ENCODE peak calls at places on chromosomes 4 and X, in eight cellular contexts. One of them, this sample, is unnamed.

GRCh38 chr4:5199912-5200311 is 148.6 kb downstream of the STK32B start:
- DNase-seq in esophagus muscularis mucosa: no peak
- DNase-seq in HCT116: no peak
- DNase-seq in HL-60: no peak
- DNase-seq in colonic mucosa: no peak
- DNase-seq in CD8-positive, alpha-beta T cell: no peak
- DNase-seq in upper lobe of right lung: no peak
- DNase-seq in tibial artery: no peak
- DNase-seq in this sample: no peak

GRCh38 chr4:152398060-152398459 is 137.8 kb downstream of the FBXW7 start:
- DNase-seq in esophagus muscularis mucosa: no peak
- DNase-seq in HCT116: no peak
- DNase-seq in HL-60: no peak
- DNase-seq in colonic mucosa: no peak
- DNase-seq in CD8-positive, alpha-beta T cell: no peak
- DNase-seq in upper lobe of right lung: no peak
- DNase-seq in tibial artery: no peak
- DNase-seq in this sample: no peak

GRCh38 chrX:109707322-109707721 is 25.7 kb downstream of the ACSL4 start:
- DNase-seq in esophagus muscularis mucosa: no peak
- DNase-seq in HCT116: no peak
- DNase-seq in HL-60: no peak
- DNase-seq in colonic mucosa: no peak
- DNase-seq in CD8-positive, alpha-beta T cell: no peak
- DNase-seq in upper lobe of right lung: no peak
- DNase-seq in tibial artery: no peak
- DNase-seq in this sample: no peak

GRCh38 chrX:153816821-153817220 is 13.5 kb downstream of the PDZD4 start:
- DNase-seq in esophagus muscularis mucosa: no peak
- DNase-seq in HCT116: no peak
- DNase-seq in HL-60: peak; percentile 24
- DNase-seq in colonic mucosa: no peak
- DNase-seq in CD8-positive, alpha-beta T cell: peak; percentile 30
- DNase-seq in upper lobe of right lung: no peak
- DNase-seq in tibial artery: no peak
- DNase-seq in this sample: no peak

GRCh38 chrX:33726281-33727160 is 405.6 kb downstream of the FAM47A start:
- DNase-seq in esophagus muscularis mucosa: no peak
- DNase-seq in HCT116: no peak
- DNase-seq in HL-60: no peak
- DNase-seq in colonic mucosa: no peak
- DNase-seq in CD8-positive, alpha-beta T cell: no peak
- DNase-seq in upper lobe of right lung: no peak
- DNase-seq in tibial artery: peak; percentile 60
- DNase-seq in this sample: no peak

GRCh38 chr4:71713611-71714203 is 70.2 kb downstream of the GC start:
- DNase-seq in esophagus muscularis mucosa: no peak
- DNase-seq in HCT116: peak; percentile 16
- DNase-seq in HL-60: no peak
- DNase-seq in colonic mucosa: no peak
- DNase-seq in CD8-positive, alpha-beta T cell: no peak
- DNase-seq in upper lobe of right lung: no peak
- DNase-seq in tibial artery: no peak
- DNase-seq in this sample: peak; percentile 59

GRCh38 chr4:138113819-138114415 is 128.2 kb downstream of the SLC7A11 start:
- DNase-seq in esophagus muscularis mucosa: no peak
- DNase-seq in HCT116: no peak
- DNase-seq in HL-60: no peak
- DNase-seq in colonic mucosa: no peak
- DNase-seq in CD8-positive, alpha-beta T cell: no peak
- DNase-seq in upper lobe of right lung: no peak
- DNase-seq in tibial artery: no peak
- DNase-seq in this sample: peak; percentile 16

GRCh38 chrX:64642482-64642881 is 247.2 kb upstream of the MTMR8 start:
- DNase-seq in esophagus muscularis mucosa: no peak
- DNase-seq in HCT116: no peak
- DNase-seq in HL-60: peak; percentile 2
- DNase-seq in colonic mucosa: no peak
- DNase-seq in CD8-positive, alpha-beta T cell: no peak
- DNase-seq in upper lobe of right lung: no peak
- DNase-seq in tibial artery: no peak
- DNase-seq in this sample: no peak

GRCh38 chr4:92406488-92406887 is 102.7 kb downstream of the GRID2 start:
- DNase-seq in esophagus muscularis mucosa: no peak
- DNase-seq in HCT116: no peak
- DNase-seq in HL-60: no peak
- DNase-seq in colonic mucosa: no peak
- DNase-seq in CD8-positive, alpha-beta T cell: no peak
- DNase-seq in upper lobe of right lung: no peak
- DNase-seq in tibial artery: no peak
- DNase-seq in this sample: no peak

GRCh38 chrX:13220916-13221315 is 98.9 kb downstream of the ATXN3L start:
- DNase-seq in esophagus muscularis mucosa: no peak
- DNase-seq in HCT116: no peak
- DNase-seq in HL-60: no peak
- DNase-seq in colonic mucosa: no peak
- DNase-seq in CD8-positive, alpha-beta T cell: no peak
- DNase-seq in upper lobe of right lung: no peak
- DNase-seq in tibial artery: no peak
- DNase-seq in this sample: peak; percentile 48

GRCh38 chr4:17636696-17637351 is 22.4 kb downstream of the MED28 start:
- DNase-seq in esophagus muscularis mucosa: no peak
- DNase-seq in HCT116: peak; percentile 36
- DNase-seq in HL-60: peak; percentile 71
- DNase-seq in colonic mucosa: peak; percentile 75
- DNase-seq in CD8-positive, alpha-beta T cell: peak; percentile 78
- DNase-seq in upper lobe of right lung: peak; percentile 85
- DNase-seq in tibial artery: peak; percentile 74
- DNase-seq in this sample: peak; percentile 37

GRCh38 chr4:120291541-120291940 is 224.9 kb upstream of the MAD2L1 start:
- DNase-seq in esophagus muscularis mucosa: no peak
- DNase-seq in HCT116: no peak
- DNase-seq in HL-60: no peak
- DNase-seq in colonic mucosa: no peak
- DNase-seq in CD8-positive, alpha-beta T cell: no peak
- DNase-seq in upper lobe of right lung: no peak
- DNase-seq in tibial artery: no peak
- DNase-seq in this sample: no peak

GRCh38 chr4:87560802-87561201 is 31.6 kb upstream of the SPARCL1 start:
- DNase-seq in esophagus muscularis mucosa: no peak
- DNase-seq in HCT116: no peak
- DNase-seq in HL-60: no peak
- DNase-seq in colonic mucosa: no peak
- DNase-seq in CD8-positive, alpha-beta T cell: no peak
- DNase-seq in upper lobe of right lung: no peak
- DNase-seq in tibial artery: no peak
- DNase-seq in this sample: no peak

GRCh38 chr4:3374667-3375066 is 67.1 kb upstream of the HGFAC start:
- DNase-seq in esophagus muscularis mucosa: no peak
- DNase-seq in HCT116: no peak
- DNase-seq in HL-60: no peak
- DNase-seq in colonic mucosa: no peak
- DNase-seq in CD8-positive, alpha-beta T cell: no peak
- DNase-seq in upper lobe of right lung: peak; percentile 58
- DNase-seq in tibial artery: no peak
- DNase-seq in this sample: no peak

GRCh38 chr4:36904823-36905222 is 339.7 kb upstream of the NWD2 start:
- DNase-seq in esophagus muscularis mucosa: no peak
- DNase-seq in HCT116: no peak
- DNase-seq in HL-60: no peak
- DNase-seq in colonic mucosa: no peak
- DNase-seq in CD8-positive, alpha-beta T cell: no peak
- DNase-seq in upper lobe of right lung: no peak
- DNase-seq in tibial artery: no peak
- DNase-seq in this sample: no peak

GRCh38 chr4:186660403-186660802 is 63.3 kb downstream of the FAT1 start:
- DNase-seq in esophagus muscularis mucosa: no peak
- DNase-seq in HCT116: no peak
- DNase-seq in HL-60: no peak
- DNase-seq in colonic mucosa: peak; percentile 76
- DNase-seq in CD8-positive, alpha-beta T cell: no peak
- DNase-seq in upper lobe of right lung: no peak
- DNase-seq in tibial artery: no peak
- DNase-seq in this sample: no peak

GRCh38 chr4:949656-950055 is 17.4 kb downstream of the TMEM175 start:
- DNase-seq in esophagus muscularis mucosa: no peak
- DNase-seq in HCT116: no peak
- DNase-seq in HL-60: no peak
- DNase-seq in colonic mucosa: no peak
- DNase-seq in CD8-positive, alpha-beta T cell: no peak
- DNase-seq in upper lobe of right lung: peak; percentile 38
- DNase-seq in tibial artery: peak; percentile 39
- DNase-seq in this sample: no peak

GRCh38 chrX:39755152-39756032 is 342.4 kb downstream of the BCOR start:
- DNase-seq in esophagus muscularis mucosa: peak; percentile 92
- DNase-seq in HCT116: peak; percentile 85
- DNase-seq in HL-60: no peak
- DNase-seq in colonic mucosa: peak; percentile 83
- DNase-seq in CD8-positive, alpha-beta T cell: no peak
- DNase-seq in upper lobe of right lung: peak; percentile 69
- DNase-seq in tibial artery: peak; percentile 94
- DNase-seq in this sample: peak; percentile 76

GRCh38 chrX:151552721-151553120 is 10.8 kb upstream of the PASD1 start:
- DNase-seq in esophagus muscularis mucosa: no peak
- DNase-seq in HCT116: no peak
- DNase-seq in HL-60: no peak
- DNase-seq in colonic mucosa: no peak
- DNase-seq in CD8-positive, alpha-beta T cell: no peak
- DNase-seq in upper lobe of right lung: no peak
- DNase-seq in tibial artery: no peak
- DNase-seq in this sample: no peak

GRCh38 chrX:6941041-6941440 is 206.5 kb upstream of the STS start:
- DNase-seq in esophagus muscularis mucosa: no peak
- DNase-seq in HCT116: no peak
- DNase-seq in HL-60: no peak
- DNase-seq in colonic mucosa: no peak
- DNase-seq in CD8-positive, alpha-beta T cell: no peak
- DNase-seq in upper lobe of right lung: no peak
- DNase-seq in tibial artery: no peak
- DNase-seq in this sample: no peak

GRCh38 chr4:3791910-3792542 is 25.8 kb downstream of the ADRA2C start:
- DNase-seq in esophagus muscularis mucosa: no peak
- DNase-seq in HCT116: no peak
- DNase-seq in HL-60: no peak
- DNase-seq in colonic mucosa: peak; percentile 50
- DNase-seq in CD8-positive, alpha-beta T cell: no peak
- DNase-seq in upper lobe of right lung: no peak
- DNase-seq in tibial artery: no peak
- DNase-seq in this sample: no peak

GRCh38 chr4:98648602-98649001 is 9.8 kb downstream of the TSPAN5 start:
- DNase-seq in esophagus muscularis mucosa: no peak
- DNase-seq in HCT116: no peak
- DNase-seq in HL-60: no peak
- DNase-seq in colonic mucosa: no peak
- DNase-seq in CD8-positive, alpha-beta T cell: no peak
- DNase-seq in upper lobe of right lung: no peak
- DNase-seq in tibial artery: no peak
- DNase-seq in this sample: no peak
- H3K27ac ChIP-seq in esophagus muscularis mucosa: no peak overlapping the region
- H3K27ac ChIP-seq in HCT116: no peak overlapping the region
- H3K27ac ChIP-seq in HL-60: no peak overlapping the region
- H3K27ac ChIP-seq in colonic mucosa: no peak overlapping the region
- H3K27ac ChIP-seq in CD8-positive, alpha-beta T cell: no peak overlapping the region
- H3K27ac ChIP-seq in upper lobe of right lung: no peak overlapping the region
- H3K27ac ChIP-seq in tibial artery: peak overlapping the region; percentile 47
- H3K27ac ChIP-seq in this sample: no peak overlapping the region

GRCh38 chr4:118761387-118762016 is 74.4 kb downstream of the SEC24D start:
- DNase-seq in esophagus muscularis mucosa: no peak
- DNase-seq in HCT116: no peak
- DNase-seq in HL-60: no peak
- DNase-seq in colonic mucosa: no peak
- DNase-seq in CD8-positive, alpha-beta T cell: no peak
- DNase-seq in upper lobe of right lung: no peak
- DNase-seq in tibial artery: no peak
- DNase-seq in this sample: no peak
- H3K4me3 ChIP-seq in esophagus muscularis mucosa: no peak overlapping the region
- H3K4me3 ChIP-seq in HCT116: no peak overlapping the region
- H3K4me3 ChIP-seq in HL-60: no peak overlapping the region
- H3K4me3 ChIP-seq in colonic mucosa: no peak overlapping the region
- H3K4me3 ChIP-seq in CD8-positive, alpha-beta T cell: no peak overlapping the region
- H3K4me3 ChIP-seq in upper lobe of right lung: no peak overlapping the region
- H3K4me3 ChIP-seq in tibial artery: no peak overlapping the region
- H3K4me3 ChIP-seq in this sample: no peak overlapping the region

GRCh38 chr4:116150152-116150551 is 935.2 kb downstream of the TRAM1L1 start:
- DNase-seq in esophagus muscularis mucosa: no peak
- DNase-seq in HCT116: no peak
- DNase-seq in HL-60: no peak
- DNase-seq in colonic mucosa: no peak
- DNase-seq in CD8-positive, alpha-beta T cell: no peak
- DNase-seq in upper lobe of right lung: no peak
- DNase-seq in tibial artery: no peak
- DNase-seq in this sample: no peak
- TF ChIP-seq CTCF in esophagus muscularis mucosa: no peak
- TF ChIP-seq CTCF in HCT116: no peak
- TF ChIP-seq CTCF in HL-60: no peak
- TF ChIP-seq CTCF in colonic mucosa: no peak
- TF ChIP-seq CTCF in CD8-positive, alpha-beta T cell: no peak
- TF ChIP-seq CTCF in upper lobe of right lung: no peak
- TF ChIP-seq CTCF in tibial artery: no peak
- TF ChIP-seq CTCF in this sample: no peak

GRCh38 chrX:41518127-41518840 is 71.1 kb downstream of the NYX start:
- DNase-seq in esophagus muscularis mucosa: no peak
- DNase-seq in HCT116: no peak
- DNase-seq in HL-60: no peak
- DNase-seq in colonic mucosa: no peak
- DNase-seq in CD8-positive, alpha-beta T cell: no peak
- DNase-seq in upper lobe of right lung: no peak
- DNase-seq in tibial artery: no peak
- DNase-seq in this sample: no peak

GRCh38 chrX:41512394-41512793 is 65.3 kb downstream of the NYX start:
- DNase-seq in esophagus muscularis mucosa: no peak
- DNase-seq in HCT116: no peak
- DNase-seq in HL-60: peak; percentile 16
- DNase-seq in colonic mucosa: no peak
- DNase-seq in CD8-positive, alpha-beta T cell: no peak
- DNase-seq in upper lobe of right lung: no peak
- DNase-seq in tibial artery: no peak
- DNase-seq in this sample: no peak

GRCh38 chrX:41516995-41517660 is 70.0 kb downstream of the NYX start:
- DNase-seq in esophagus muscularis mucosa: no peak
- DNase-seq in HCT116: no peak
- DNase-seq in HL-60: no peak
- DNase-seq in colonic mucosa: no peak
- DNase-seq in CD8-positive, alpha-beta T cell: no peak
- DNase-seq in upper lobe of right lung: no peak
- DNase-seq in tibial artery: no peak
- DNase-seq in this sample: no peak

GRCh38 chrX:41514179-41514578 is 67.0 kb downstream of the NYX start:
- DNase-seq in esophagus muscularis mucosa: no peak
- DNase-seq in HCT116: no peak
- DNase-seq in HL-60: no peak
- DNase-seq in colonic mucosa: no peak
- DNase-seq in CD8-positive, alpha-beta T cell: no peak
- DNase-seq in upper lobe of right lung: no peak
- DNase-seq in tibial artery: no peak
- DNase-seq in this sample: no peak

DNA sequence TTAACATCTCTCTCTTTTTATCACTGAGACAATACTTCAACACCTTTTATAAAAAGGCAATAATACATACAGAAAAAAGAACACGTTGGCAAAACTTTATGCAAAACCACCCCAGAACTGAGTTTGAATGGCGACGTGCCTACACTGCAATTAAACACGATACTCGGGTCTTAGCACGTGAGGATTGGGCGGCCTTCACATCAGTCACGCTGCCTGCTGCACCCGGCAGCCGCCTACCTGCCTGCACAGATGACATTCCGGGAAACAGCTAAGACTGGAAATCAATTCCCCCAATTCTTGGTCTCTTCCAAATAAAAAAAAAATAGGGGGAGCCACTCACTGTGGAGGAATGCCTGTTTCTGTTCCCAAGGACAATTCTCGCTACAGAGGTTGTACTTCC is 68.2 kb downstream of the NYX start:
- DNase-seq in esophagus muscularis mucosa: no peak
- DNase-seq in HCT116: no peak
- DNase-seq in HL-60: no peak
- DNase-seq in colonic mucosa: no peak
- DNase-seq in CD8-positive, alpha-beta T cell: no peak
- DNase-seq in upper lobe of right lung: no peak
- DNase-seq in tibial artery: no peak
- DNase-seq in this sample: no peak
- H3K27ac ChIP-seq in esophagus muscularis mucosa: no peak overlapping the region
- H3K27ac ChIP-seq in HCT116: no peak overlapping the region
- H3K27ac ChIP-seq in HL-60: no peak overlapping the region
- H3K27ac ChIP-seq in colonic mucosa: no peak overlapping the region
- H3K27ac ChIP-seq in CD8-positive, alpha-beta T cell: no peak overlapping the region
- H3K27ac ChIP-seq in upper lobe of right lung: no peak overlapping the region
- H3K27ac ChIP-seq in tibial artery: no peak overlapping the region
- H3K27ac ChIP-seq in this sample: no peak overlapping the region